ENCODE peak calls at places on chromosome 3, in six cellular contexts. N, Q, I, R, L and Y are unnamed samples.

GRCh38 chr3:29420106-29420505 is 139.2 kb downstream of the RBMS3 start:
- DNase-seq in N (no peak), Q (no peak), I (no peak), R (no peak), L (no peak), Y (no peak)

GRCh38 chr3:100213891-100214573 is 46.8 kb upstream of the TBC1D23 start:
- DNase-seq in N (peak; percentile 28), Q (no peak), I (no peak), R (no peak), L (peak; percentile 9), Y (peak; percentile 55)

GRCh38 chr3:143480306-143480852 is 360.8 kb downstream of the CHST2 start:
- DNase-seq in N (peak; percentile 21), Q (peak; percentile 92), I (peak; percentile 27), R (no peak), L (peak; percentile 34), Y (peak; percentile 28)

GRCh38 chr3:99699841-99700240 is 61.4 kb downstream of the COL8A1 start:
- DNase-seq in N (peak; percentile 74), Q (no peak), I (no peak), R (no peak), L (peak; percentile 37), Y (peak; percentile 60)

GRCh38 chr3:4820296-4821121 is 158.7 kb upstream of the BHLHE40 start:
- DNase-seq in N (no peak), Q (no peak), I (no peak), R (no peak), L (no peak), Y (no peak)

GRCh38 chr3:13217736-13218540 is 144.7 kb upstream of the IQSEC1 start:
- DNase-seq in N (no peak), Q (peak; percentile 96), I (no peak), R (no peak), L (no peak), Y (no peak)

GRCh38 chr3:129164500-129164899 is 3.6 kb upstream of the ISY1 start:
- DNase-seq in N (no peak), Q (no peak), I (no peak), R (no peak), L (no peak), Y (no peak)

GRCh38 chr3:169665264-169666078 is 2.0 kb upstream of the MECOM start:
- DNase-seq in N (no peak), Q (no peak), I (no peak), R (no peak), L (no peak), Y (no peak)

GRCh38 chr3:156668073-156668763 is 6.2 kb upstream of the TIPARP start:
- DNase-seq in N (peak; percentile 44), Q (no peak), I (no peak), R (no peak), L (peak; percentile 62), Y (peak; percentile 56)

GRCh38 chr3:177110308-177111254 is 86.7 kb downstream of the TBL1XR1 start:
- DNase-seq in N (no peak), Q (no peak), I (no peak), R (no peak), L (no peak), Y (no peak)

GRCh38 chr3:186254676-186255665 is 107.1 kb downstream of the DGKG start:
- DNase-seq in N (no peak), Q (no peak), I (no peak), R (no peak), L (no peak), Y (no peak)

GRCh38 chr3:69197922-69198540 is 75.6 kb upstream of the LMOD3 start:
- DNase-seq in N (no peak), Q (no peak), I (no peak), R (no peak), L (no peak), Y (no peak)

GRCh38 chr3:153284282-153284938 is 122.4 kb downstream of the RAP2B start:
- DNase-seq in N (peak; percentile 94), Q (peak; percentile 50), I (peak; percentile 82), R (no peak), L (peak; percentile 94), Y (peak; percentile 97)

GRCh38 chr3:32958509-32958908 is 7.1 kb downstream of the CCR4 start:
- DNase-seq in N (no peak), Q (no peak), I (no peak), R (no peak), L (no peak), Y (peak; percentile 51)

GRCh38 chr3:24678441-24678865 is 183.8 kb upstream of the THRB start:
- DNase-seq in N (peak; percentile 94), Q (peak; percentile 92), I (peak; percentile 85), R (no peak), L (peak; percentile 97), Y (peak; percentile 83)

GRCh38 chr3:184236033-184236410 is 6.6 kb downstream of the VWA5B2 start:
- DNase-seq in N (no peak), Q (no peak), I (no peak), R (no peak), L (no peak), Y (no peak)

GRCh38 chr3:104873331-104873730 is 493.4 kb upstream of the ALCAM start:
- DNase-seq in N (peak; percentile 74), Q (no peak), I (no peak), R (no peak), L (no peak), Y (peak; percentile 79)

GRCh38 chr3:97863025-97863424 is 41.2 kb downstream of the CRYBG3 start:
- DNase-seq in N (peak; percentile 4), Q (no peak), I (no peak), R (no peak), L (no peak), Y (peak; percentile 40)

GRCh38 chr3:155015776-155016451 is 64.2 kb upstream of the MME start:
- DNase-seq in N (no peak), Q (no peak), I (no peak), R (no peak), L (no peak), Y (no peak)

GRCh38 chr3:11244131-11244677 is 28.0 kb upstream of the ATG7 start:
- DNase-seq in N (peak; percentile 40), Q (no peak), I (no peak), R (peak; percentile 5), L (peak; percentile 41), Y (peak; percentile 41)

GRCh38 chr3:71436337-71436736 is 147.2 kb downstream of the FOXP1 start:
- DNase-seq in N (no peak), Q (no peak), I (peak; percentile 95), R (no peak), L (no peak), Y (no peak)

GRCh38 chr3:192445768-192446644 is 281.3 kb downstream of the FGF12 start:
- DNase-seq in N (peak; percentile 30), Q (no peak), I (no peak), R (no peak), L (no peak), Y (no peak)

GRCh38 chr3:15757824-15758223 is 40.0 kb downstream of the ANKRD28 start:
- DNase-seq in N (no peak), Q (no peak), I (no peak), R (no peak), L (no peak), Y (no peak)

GRCh38 chr3:15756505-15756904 is 41.3 kb downstream of the ANKRD28 start:
- DNase-seq in N (no peak), Q (no peak), I (no peak), R (no peak), L (no peak), Y (no peak)

GRCh38 chr3:15754047-15754446 is 43.7 kb downstream of the ANKRD28 start:
- DNase-seq in N (peak; percentile 55), Q (no peak), I (no peak), R (no peak), L (peak; percentile 57), Y (peak; percentile 54)

GRCh38 chr3:15755181-15755580 is 42.6 kb downstream of the ANKRD28 start:
- DNase-seq in N (no peak), Q (no peak), I (no peak), R (no peak), L (peak; percentile 51), Y (no peak)

DNA sequence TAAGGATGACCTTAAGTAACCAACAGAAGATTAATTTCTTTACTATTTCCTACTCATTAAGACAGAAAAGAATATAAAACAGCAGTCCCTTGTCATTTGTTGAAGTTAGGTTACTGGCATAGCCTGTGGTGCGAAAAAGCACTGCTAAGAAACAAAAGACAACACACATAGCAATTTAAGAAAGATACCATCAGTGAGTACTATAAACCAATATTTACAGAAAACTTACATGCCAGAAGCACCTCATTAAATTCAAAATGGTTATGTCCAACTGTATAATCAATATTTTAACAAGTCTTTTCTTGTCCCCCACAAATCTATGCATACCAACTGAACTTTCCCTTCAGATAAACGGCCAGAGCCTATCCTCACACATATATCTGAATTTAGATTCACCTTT is 42.0 kb downstream of the ANKRD28 start:
- DNase-seq in N (no peak), Q (no peak), I (no peak), R (no peak), L (no peak), Y (no peak)
- H3K4me3 ChIP-seq in N (no peak overlapping the region), Q (no peak overlapping the region), I (no peak overlapping the region), R (no peak overlapping the region), L (no peak overlapping the region), Y (no peak overlapping the region)

GRCh38 chr3:37453393-37454391 is 279.3 kb upstream of the LRRFIP2 start:
- DNase-seq in N (peak; percentile 6), Q (no peak), I (no peak), R (peak; percentile 67), L (peak; percentile 16), Y (no peak)
- TF ChIP-seq CTCF in N (peak; percentile 8), Q (no peak), I (no peak), R (no peak), L (peak; percentile 23), Y (peak; percentile 18)

GRCh38 chr3:108315767-108316301 is 19.5 kb downstream of the HHLA2 start:
- DNase-seq in N (no peak), Q (no peak), I (no peak), R (no peak), L (no peak), Y (no peak)

GRCh38 chr3:108322352-108322751 is 26.0 kb downstream of the HHLA2 start:
- DNase-seq in N (no peak), Q (no peak), I (no peak), R (no peak), L (no peak), Y (no peak)

GRCh38 chr3:108324177-108324576 is 27.8 kb downstream of the HHLA2 start:
- DNase-seq in N (no peak), Q (no peak), I (no peak), R (no peak), L (no peak), Y (no peak)

GRCh38 chr3:108320746-108321350 is 24.5 kb downstream of the HHLA2 start:
- DNase-seq in N (no peak), Q (no peak), I (no peak), R (no peak), L (no peak), Y (no peak)

DNA sequence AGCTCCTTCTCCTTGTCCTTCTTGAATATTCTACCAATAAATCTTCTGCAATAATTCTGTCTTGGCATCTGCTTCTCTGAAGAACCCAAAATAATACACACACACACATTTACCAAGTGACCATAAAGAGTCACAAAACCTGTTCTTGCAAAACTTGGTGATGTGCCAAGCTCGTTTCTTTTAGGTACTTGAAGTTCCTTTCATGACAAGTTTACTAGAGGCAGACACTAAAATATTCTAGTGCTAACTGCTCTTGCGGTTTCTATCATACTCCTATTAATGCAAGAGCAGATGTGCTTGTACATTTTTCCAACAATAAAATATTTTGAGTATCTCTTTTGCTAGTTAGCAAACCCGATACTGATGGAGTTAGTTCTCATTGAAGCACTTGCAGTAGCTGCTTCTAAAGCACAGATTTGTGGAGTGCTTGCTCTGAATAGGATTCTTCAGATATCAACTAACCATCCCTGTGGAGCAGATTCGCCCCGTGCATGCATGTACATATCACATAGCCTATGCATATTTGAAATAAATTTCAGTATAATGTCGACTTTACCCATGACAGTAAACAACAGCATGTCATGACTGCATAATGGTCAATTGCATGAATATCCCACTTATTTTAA is 23.2 kb downstream of the HHLA2 start:
- DNase-seq in N (no peak), Q (no peak), I (peak; percentile 50), R (no peak), L (no peak), Y (no peak)
- H3K4me3 ChIP-seq in N (no peak overlapping the region), Q (no peak overlapping the region), I (no peak overlapping the region), R (no peak overlapping the region), L (no peak overlapping the region), Y (no peak overlapping the region)

GRCh38 chr3:126528800-126529541 is 5.0 kb downstream of the CHST13 start:
- DNase-seq in N (peak; percentile 20), Q (peak; percentile 48), I (peak; percentile 14), R (peak; percentile 93), L (no peak), Y (peak; percentile 55)
- TF ChIP-seq CTCF in N (no peak), Q (peak; percentile 26), I (no peak), R (peak; percentile 34), L (no peak), Y (peak; percentile 19)